ENCODE peak calls at places on chromosomes 13 and 19, in seven cellular contexts. One of them, this sample, is unnamed.

GRCh38 chr19:14654786-14655185 is 19.9 kb downstream of the ADGRE3 start:
- DNase-seq in iPS-NIHi11: no peak
- DNase-seq in stimulated activated CD4-positive, alpha-beta T cell treated with anti-CD3 and anti-CD28 coated beads, Interleukin-4, amount 100 ng/mL, for 4 hours: no peak
- DNase-seq in kidney tubule cell: no peak
- DNase-seq in MM.1S: no peak
- DNase-seq in NCI-H1092: no peak
- DNase-seq in ascending aorta: no peak
- DNase-seq in this sample: no peak

GRCh38 chr13:59946924-59947323 is 216.8 kb downstream of the DIAPH3 start:
- DNase-seq in iPS-NIHi11: no peak
- DNase-seq in stimulated activated CD4-positive, alpha-beta T cell treated with anti-CD3 and anti-CD28 coated beads, Interleukin-4, amount 100 ng/mL, for 4 hours: no peak
- DNase-seq in kidney tubule cell: peak; percentile 16
- DNase-seq in MM.1S: no peak
- DNase-seq in NCI-H1092: no peak
- DNase-seq in ascending aorta: no peak
- DNase-seq in this sample: no peak

GRCh38 chr13:39051157-39051556 is 12.9 kb downstream of the NHLRC3 start:
- DNase-seq in iPS-NIHi11: peak; percentile 12
- DNase-seq in stimulated activated CD4-positive, alpha-beta T cell treated with anti-CD3 and anti-CD28 coated beads, Interleukin-4, amount 100 ng/mL, for 4 hours: no peak
- DNase-seq in kidney tubule cell: peak; percentile 37
- DNase-seq in MM.1S: no peak
- DNase-seq in NCI-H1092: no peak
- DNase-seq in ascending aorta: no peak
- DNase-seq in this sample: no peak

GRCh38 chr13:76398426-76398825 is 487.8 kb downstream of the KCTD12 start:
- DNase-seq in iPS-NIHi11: no peak
- DNase-seq in stimulated activated CD4-positive, alpha-beta T cell treated with anti-CD3 and anti-CD28 coated beads, Interleukin-4, amount 100 ng/mL, for 4 hours: no peak
- DNase-seq in kidney tubule cell: no peak
- DNase-seq in MM.1S: no peak
- DNase-seq in NCI-H1092: no peak
- DNase-seq in ascending aorta: no peak
- DNase-seq in this sample: no peak

GRCh38 chr19:34310494-34310981 is 54.5 kb upstream of the GPI start:
- DNase-seq in iPS-NIHi11: no peak
- DNase-seq in stimulated activated CD4-positive, alpha-beta T cell treated with anti-CD3 and anti-CD28 coated beads, Interleukin-4, amount 100 ng/mL, for 4 hours: no peak
- DNase-seq in kidney tubule cell: no peak
- DNase-seq in MM.1S: no peak
- DNase-seq in NCI-H1092: peak; percentile 39
- DNase-seq in ascending aorta: no peak
- DNase-seq in this sample: no peak

GRCh38 chr19:30890033-30890432 is 459.2 kb downstream of the TSHZ3 start:
- DNase-seq in iPS-NIHi11: no peak
- DNase-seq in stimulated activated CD4-positive, alpha-beta T cell treated with anti-CD3 and anti-CD28 coated beads, Interleukin-4, amount 100 ng/mL, for 4 hours: no peak
- DNase-seq in kidney tubule cell: no peak
- DNase-seq in MM.1S: no peak
- DNase-seq in NCI-H1092: no peak
- DNase-seq in ascending aorta: no peak
- DNase-seq in this sample: no peak

GRCh38 chr19:39502640-39503417 is 4.1 kb downstream of the DLL3 start:
- DNase-seq in iPS-NIHi11: peak; percentile 95
- DNase-seq in stimulated activated CD4-positive, alpha-beta T cell treated with anti-CD3 and anti-CD28 coated beads, Interleukin-4, amount 100 ng/mL, for 4 hours: peak; percentile 76
- DNase-seq in kidney tubule cell: peak; percentile 69
- DNase-seq in MM.1S: peak; percentile 90
- DNase-seq in NCI-H1092: peak; percentile 21
- DNase-seq in ascending aorta: no peak
- DNase-seq in this sample: no peak

GRCh38 chr19:6464070-6464873 is at the start of gene CRB3:
- DNase-seq in iPS-NIHi11: peak; percentile 90
- DNase-seq in stimulated activated CD4-positive, alpha-beta T cell treated with anti-CD3 and anti-CD28 coated beads, Interleukin-4, amount 100 ng/mL, for 4 hours: peak; percentile 41
- DNase-seq in kidney tubule cell: peak; percentile 87
- DNase-seq in MM.1S: peak; percentile 74
- DNase-seq in NCI-H1092: no peak
- DNase-seq in ascending aorta: no peak
- DNase-seq in this sample: no peak

GRCh38 chr19:46731007-46731501 is 14.1 kb upstream of the PRKD2 start:
- DNase-seq in iPS-NIHi11: no peak
- DNase-seq in stimulated activated CD4-positive, alpha-beta T cell treated with anti-CD3 and anti-CD28 coated beads, Interleukin-4, amount 100 ng/mL, for 4 hours: no peak
- DNase-seq in kidney tubule cell: peak; percentile 85
- DNase-seq in MM.1S: no peak
- DNase-seq in NCI-H1092: no peak
- DNase-seq in ascending aorta: no peak
- DNase-seq in this sample: peak; percentile 86

GRCh38 chr19:1252221-1252817 is 3.9 kb downstream of the MIDN start:
- DNase-seq in iPS-NIHi11: no peak
- DNase-seq in stimulated activated CD4-positive, alpha-beta T cell treated with anti-CD3 and anti-CD28 coated beads, Interleukin-4, amount 100 ng/mL, for 4 hours: no peak
- DNase-seq in kidney tubule cell: peak; percentile 94
- DNase-seq in MM.1S: no peak
- DNase-seq in NCI-H1092: no peak
- DNase-seq in ascending aorta: peak; percentile 87
- DNase-seq in this sample: peak; percentile 95

GRCh38 chr13:40453666-40454030 is 212.8 kb downstream of the FOXO1 start:
- DNase-seq in iPS-NIHi11: no peak
- DNase-seq in stimulated activated CD4-positive, alpha-beta T cell treated with anti-CD3 and anti-CD28 coated beads, Interleukin-4, amount 100 ng/mL, for 4 hours: no peak
- DNase-seq in kidney tubule cell: no peak
- DNase-seq in MM.1S: no peak
- DNase-seq in NCI-H1092: no peak
- DNase-seq in ascending aorta: no peak
- DNase-seq in this sample: no peak

GRCh38 chr19:39411832-39412099 is 703 bp upstream of the PLEKHG2 start:
- DNase-seq in iPS-NIHi11: no peak
- DNase-seq in stimulated activated CD4-positive, alpha-beta T cell treated with anti-CD3 and anti-CD28 coated beads, Interleukin-4, amount 100 ng/mL, for 4 hours: peak; percentile 84
- DNase-seq in kidney tubule cell: peak; percentile 93
- DNase-seq in MM.1S: peak; percentile 91
- DNase-seq in NCI-H1092: peak; percentile 66
- DNase-seq in ascending aorta: peak; percentile 83
- DNase-seq in this sample: peak; percentile 92

GRCh38 chr19:5326986-5327623 is 13.5 kb downstream of the PTPRS start:
- DNase-seq in iPS-NIHi11: no peak
- DNase-seq in stimulated activated CD4-positive, alpha-beta T cell treated with anti-CD3 and anti-CD28 coated beads, Interleukin-4, amount 100 ng/mL, for 4 hours: no peak
- DNase-seq in kidney tubule cell: no peak
- DNase-seq in MM.1S: no peak
- DNase-seq in NCI-H1092: no peak
- DNase-seq in ascending aorta: no peak
- DNase-seq in this sample: no peak

GRCh38 chr19:14576363-14576762 is 4.5 kb upstream of the NDUFB7 start:
- DNase-seq in iPS-NIHi11: no peak
- DNase-seq in stimulated activated CD4-positive, alpha-beta T cell treated with anti-CD3 and anti-CD28 coated beads, Interleukin-4, amount 100 ng/mL, for 4 hours: no peak
- DNase-seq in kidney tubule cell: no peak
- DNase-seq in MM.1S: no peak
- DNase-seq in NCI-H1092: no peak
- DNase-seq in ascending aorta: no peak
- DNase-seq in this sample: no peak

GRCh38 chr13:46817081-46817480 is 20.1 kb upstream of the ESD start:
- DNase-seq in iPS-NIHi11: peak; percentile 18
- DNase-seq in stimulated activated CD4-positive, alpha-beta T cell treated with anti-CD3 and anti-CD28 coated beads, Interleukin-4, amount 100 ng/mL, for 4 hours: no peak
- DNase-seq in kidney tubule cell: peak; percentile 9
- DNase-seq in MM.1S: no peak
- DNase-seq in NCI-H1092: no peak
- DNase-seq in ascending aorta: no peak
- DNase-seq in this sample: no peak

GRCh38 chr13:22235285-22235949 is 564.5 kb downstream of the FGF9 start:
- DNase-seq in iPS-NIHi11: peak; percentile 57
- DNase-seq in stimulated activated CD4-positive, alpha-beta T cell treated with anti-CD3 and anti-CD28 coated beads, Interleukin-4, amount 100 ng/mL, for 4 hours: peak; percentile 3
- DNase-seq in kidney tubule cell: peak; percentile 14
- DNase-seq in MM.1S: no peak
- DNase-seq in NCI-H1092: no peak
- DNase-seq in ascending aorta: no peak
- DNase-seq in this sample: no peak

This sample was measured in cardiac septum.